ENCODE peak calls at places on chromosomes 5 and 9, in nine cellular contexts. B, F, N, Z, R, S, Y, T and D are unnamed samples.
A peak's percentile ranks its signal among the peaks of the same experiment; 100 is the strongest.

GRCh38 chr5:141513627-141514329 is 24.9 kb downstream of the PCDHGC5 start:
- DNase-seq in R (peak; percentile 72), T (peak; percentile 78), B (no peak), Y (peak; percentile 94), N (no peak), S (no peak), Z (peak; percentile 58), F (peak; percentile 82), D (peak; percentile 99)

GRCh38 chr5:89342106-89342876 is 459.3 kb upstream of the MEF2C start:
- DNase-seq in B (peak; percentile 80), R (no peak), S (no peak), Z (peak; percentile 75), F (peak; percentile 88), Y (no peak), T (peak; percentile 68), N (no peak), D (peak; percentile 81)

GRCh38 chr9:127919253-127919815 is 2.5 kb upstream of the ST6GALNAC4 start:
- DNase-seq in B (peak; percentile 96), T (peak; percentile 98), F (peak; percentile 99), Y (no peak), R (no peak), Z (peak; percentile 89), N (no peak), S (no peak), D (peak; percentile 99)

GRCh38 chr9:116924462-116925110 is 237.5 kb downstream of the TRIM32 start:
- DNase-seq in B (no peak), F (no peak), Z (no peak), Y (no peak), T (no peak), N (no peak), S (no peak), R (no peak), D (no peak)

GRCh38 chr5:77828445-77828844 is 52.3 kb upstream of the TBCA start:
- DNase-seq in F (no peak), R (no peak), N (no peak), Z (no peak), B (no peak), Y (no peak), S (no peak), T (no peak), D (no peak)

GRCh38 chr5:5198815-5199214 is 58.7 kb downstream of the ADAMTS16 start:
- DNase-seq in N (no peak), S (no peak), F (no peak), R (no peak), B (no peak), Z (no peak), Y (no peak), T (no peak), D (no peak)

GRCh38 chr5:101676646-101677045 is 619.4 kb downstream of the SLCO4C1 start:
- DNase-seq in Y (no peak), S (no peak), N (no peak), T (peak; percentile 34), R (no peak), Z (no peak), B (no peak), F (no peak), D (no peak)

GRCh38 chr9:133950206-133950915 is 41.8 kb downstream of the VAV2 start:
- DNase-seq in S (no peak), T (no peak), Z (peak; percentile 57), B (no peak), N (no peak), F (no peak), R (no peak), Y (no peak), D (peak; percentile 98)

GRCh38 chr5:923473-923873 is 30.8 kb downstream of the TRIP13 start:
- DNase-seq in S (peak; percentile 51), T (peak; percentile 33), B (peak; percentile 10), R (peak; percentile 92), N (peak; percentile 73), Y (peak; percentile 34), F (peak; percentile 59), Z (peak; percentile 94), D (peak; percentile 73)

GRCh38 chr5:32027093-32027716 is 146.9 kb downstream of the GOLPH3 start:
- DNase-seq in B (no peak), Z (no peak), F (no peak), T (no peak), R (no peak), N (no peak), S (no peak), Y (no peak), D (peak; percentile 51)

GRCh38 chr9:37441776-37442370 is 19.4 kb downstream of the GRHPR start:
- DNase-seq in Y (no peak), B (no peak), R (no peak), F (no peak), T (no peak), S (no peak), N (no peak), Z (no peak), D (no peak)

GRCh38 chr5:50744761-50745160 is 78.3 kb downstream of the PARP8 start:
- DNase-seq in N (no peak), R (no peak), F (peak; percentile 47), B (peak; percentile 13), Y (peak; percentile 18), T (peak; percentile 53), Z (peak; percentile 10), S (no peak), D (peak; percentile 53)

GRCh38 chr5:129905467-129906176 is 1.4 kb downstream of the CHSY3 start:
- DNase-seq in R (peak; percentile 19), Y (no peak), F (no peak), Z (peak; percentile 11), N (peak; percentile 50), S (no peak), B (no peak), T (peak; percentile 15), D (no peak)

GRCh38 chr9:103210607-103211006 is 215.5 kb downstream of the CYLC2 start:
- DNase-seq in S (no peak), B (no peak), Y (no peak), Z (no peak), R (no peak), F (no peak), T (no peak), N (no peak), D (no peak)

GRCh38 chr5:28710360-28710759 is 1672.0 kb upstream of the CDH9 start:
- DNase-seq in R (no peak), Y (no peak), S (no peak), N (no peak), B (no peak), T (no peak), Z (no peak), F (no peak), D (peak; percentile 0)

GRCh38 chr9:131682261-131682660 is 57.6 kb downstream of the RAPGEF1 start:
- DNase-seq in N (no peak), S (no peak), B (no peak), F (no peak), Y (no peak), R (no peak), T (no peak), Z (no peak), D (no peak)

GRCh38 chr5:146813748-146814147 is 64.8 kb downstream of the PPP2R2B start:
- DNase-seq in Y (no peak), Z (no peak), N (no peak), R (no peak), S (no peak), T (no peak), F (no peak), B (no peak), D (no peak)

GRCh38 chr5:59525957-59526356 is 367.6 kb downstream of the PDE4D start:
- DNase-seq in S (no peak), Y (no peak), N (no peak), Z (peak; percentile 43), F (peak; percentile 80), B (peak; percentile 88), T (no peak), R (no peak), D (peak; percentile 28)

GRCh38 chr9:18347381-18348084 is 126.4 kb upstream of the ADAMTSL1 start:
- DNase-seq in B (no peak), R (no peak), Z (peak; percentile 16), N (no peak), F (peak; percentile 32), S (no peak), T (no peak), Y (no peak), D (no peak)

GRCh38 chr5:130868186-130868821 is 296.8 kb downstream of the HINT1 start:
- DNase-seq in R (no peak), F (peak; percentile 84), N (no peak), B (no peak), T (peak; percentile 78), Z (peak; percentile 33), S (no peak), Y (no peak), D (no peak)

GRCh38 chr5:176741566-176742211 is 68.7 kb upstream of the UNC5A start:
- DNase-seq in F (no peak), Y (no peak), T (no peak), B (no peak), Z (peak; percentile 7), R (peak; percentile 3), S (no peak), N (no peak), D (no peak)

GRCh38 chr9:68780735-68781134 is 75.7 kb downstream of the PIP5K1B start:
- DNase-seq in T (no peak), Z (no peak), F (no peak), S (no peak), N (no peak), R (no peak), Y (no peak), B (no peak), D (peak; percentile 4)

GRCh38 chr5:58944221-58944620 is 361.3 kb downstream of the RAB3C start:
- DNase-seq in S (no peak), F (peak; percentile 37), Z (no peak), R (no peak), B (no peak), N (no peak), Y (no peak), T (no peak), D (peak; percentile 26)

GRCh38 chr9:106980551-106981101 is 117.7 kb downstream of the ZNF462 start:
- DNase-seq in B (no peak), F (no peak), Z (peak; percentile 19), S (no peak), N (no peak), Y (no peak), T (no peak), R (no peak), D (peak; percentile 9)

GRCh38 chr9:34310205-34310604 is 18.9 kb downstream of the KIF24 start:
- DNase-seq in N (no peak), S (no peak), R (no peak), Y (no peak), Z (no peak), T (no peak), B (no peak), F (peak; percentile 9), D (no peak)

GRCh38 chr5:126139773-126140172 is 283.4 kb upstream of the GRAMD2B start:
- DNase-seq in S (no peak), Z (peak; percentile 16), F (peak; percentile 46), R (no peak), Y (peak; percentile 79), B (peak; percentile 15), N (no peak), T (peak; percentile 20), D (peak; percentile 71)

GRCh38 chr5:136202800-136203199 is 9.8 kb upstream of the SMIM32 start:
- DNase-seq in R (no peak), Z (no peak), S (no peak), B (no peak), T (no peak), Y (no peak), N (no peak), F (no peak), D (no peak)

GRCh38 chr9:14221558-14221957 is 92.4 kb downstream of the NFIB start:
- DNase-seq in R (no peak), B (no peak), T (peak; percentile 82), S (no peak), N (no peak), Z (peak; percentile 47), F (peak; percentile 93), Y (no peak), D (peak; percentile 84)

GRCh38 chr5:39517800-39518199 is 93.0 kb upstream of the DAB2 start:
- DNase-seq in R (no peak), Z (peak; percentile 76), N (no peak), F (peak; percentile 79), S (no peak), Y (no peak), T (peak; percentile 82), B (peak; percentile 83), D (peak; percentile 85)

GRCh38 chr9:4905135-4905490 is 80.0 kb upstream of the JAK2 start:
- DNase-seq in S (no peak), F (no peak), N (no peak), Z (no peak), R (no peak), T (no peak), B (no peak), Y (no peak), D (no peak)